ENCODE peak calls at places on chromosomes 2 and 18, in seven cellular contexts. H is SK-N-SH, S is K562, V is HCT116, P is H1, Z is HepG2, C is GM12878. D is an unnamed sample.

GRCh38 chr2:168992591-168993349 is 38.4 kb downstream of the ABCB11 start:
- DNase-seq in H (no peak), S (no peak), V (no peak), P (no peak), Z (no peak), C (no peak), D (no peak)

GRCh38 chr2:159904565-159905281 is 106.7 kb upstream of the CD302 start:
- DNase-seq in H (no peak), S (peak), V (no peak), P (peak), Z (no peak), C (no peak), D (peak)

GRCh38 chr2:127015106-127015910 is 91.6 kb downstream of the BIN1 start:
- DNase-seq in H (no peak), S (no peak), V (no peak), P (no peak), Z (no peak), C (no peak), D (no peak)

GRCh38 chr2:108612514-108613183 is 78.4 kb downstream of the LIMS1 start:
- DNase-seq in H (no peak), S (peak), V (no peak), P (no peak), Z (no peak), C (peak), D (no peak)

GRCh38 chr2:101688266-101688665 is 9.2 kb upstream of the MAP4K4 start:
- DNase-seq in H (no peak), S (no peak), V (no peak), P (no peak), Z (no peak), C (no peak), D (no peak)

GRCh38 chr2:237196866-237197618 is 111.4 kb downstream of the COPS8 start:
- DNase-seq in H (no peak), S (no peak), V (no peak), P (no peak), Z (no peak), C (no peak), D (no peak)

GRCh38 chr2:158359846-158360245 is 96.7 kb downstream of the CCDC148 start:
- DNase-seq in H (no peak), S (no peak), V (no peak), P (no peak), Z (peak), C (no peak), D (no peak)

GRCh38 chr2:127293386-127293757 is 572 bp downstream of the ERCC3 start:
- DNase-seq in H (peak), S (peak), V (no peak), P (no peak), Z (no peak), C (no peak), D (no peak)

GRCh38 chr2:189287982-189288494 is 108.5 kb upstream of the COL5A2 start:
- DNase-seq in H (peak), S (no peak), V (peak), P (no peak), Z (peak), C (no peak), D (no peak)

GRCh38 chr2:208441951-208442350 is 35.4 kb downstream of the PTH2R start:
- DNase-seq in H (no peak), S (no peak), V (no peak), P (no peak), Z (no peak), C (no peak), D (no peak)

GRCh38 chr18:61842146-61842545 is 50.7 kb downstream of the RNF152 start:
- DNase-seq in H (no peak), S (no peak), V (no peak), P (no peak), Z (no peak), C (peak), D (no peak)

GRCh38 chr2:232457121-232458011 is 1.4 kb downstream of the ALPI start:
- DNase-seq in H (no peak), S (no peak), V (no peak), P (no peak), Z (no peak), C (no peak), D (no peak)
- TF ChIP-seq JUND in H (no peak), S (no peak), V (no peak), P (no peak), Z (no peak), C (no peak), D (no peak)

GRCh38 chr18:9287037-9287436 is 47.5 kb upstream of the TWSG1 start:
- DNase-seq in H (no peak), S (no peak), V (no peak), P (no peak), Z (no peak), C (no peak), D (no peak)

GRCh38 chr18:9289698-9290097 is 44.9 kb upstream of the TWSG1 start:
- DNase-seq in H (no peak), S (no peak), V (no peak), P (no peak), Z (no peak), C (no peak), D (no peak)

GRCh38 chr18:9293948-9294347 is 40.6 kb upstream of the TWSG1 start:
- DNase-seq in H (no peak), S (no peak), V (no peak), P (no peak), Z (no peak), C (no peak), D (no peak)

GRCh38 chr18:9292047-9292446 is 42.5 kb upstream of the TWSG1 start:
- DNase-seq in H (no peak), S (no peak), V (no peak), P (no peak), Z (no peak), C (no peak), D (no peak)

DNA sequence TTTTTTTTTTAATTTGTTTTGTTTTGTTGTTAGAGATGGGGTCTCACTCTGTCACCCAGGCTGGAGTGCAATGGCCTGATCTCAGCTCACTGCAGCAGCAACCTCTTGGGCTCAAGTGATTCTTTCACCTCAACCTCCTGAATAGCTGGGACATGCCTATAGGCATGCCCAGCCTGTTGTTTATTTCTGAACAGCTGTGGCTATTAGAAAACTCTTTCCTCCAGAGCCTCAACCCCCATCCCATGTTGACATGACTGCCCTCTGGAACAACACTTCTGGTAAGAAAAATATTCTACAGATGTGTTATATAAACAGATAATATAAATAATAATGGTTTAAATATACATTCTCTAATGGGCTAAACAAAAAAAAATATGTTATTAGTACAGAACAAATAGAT is 44.4 kb upstream of the TWSG1 start:
- DNase-seq in H (no peak), S (no peak), V (no peak), P (no peak), Z (no peak), C (no peak), D (no peak)
- TF ChIP-seq JUND in H (no peak), S (no peak), V (no peak), P (no peak), Z (no peak), C (no peak), D (no peak)

DNA sequence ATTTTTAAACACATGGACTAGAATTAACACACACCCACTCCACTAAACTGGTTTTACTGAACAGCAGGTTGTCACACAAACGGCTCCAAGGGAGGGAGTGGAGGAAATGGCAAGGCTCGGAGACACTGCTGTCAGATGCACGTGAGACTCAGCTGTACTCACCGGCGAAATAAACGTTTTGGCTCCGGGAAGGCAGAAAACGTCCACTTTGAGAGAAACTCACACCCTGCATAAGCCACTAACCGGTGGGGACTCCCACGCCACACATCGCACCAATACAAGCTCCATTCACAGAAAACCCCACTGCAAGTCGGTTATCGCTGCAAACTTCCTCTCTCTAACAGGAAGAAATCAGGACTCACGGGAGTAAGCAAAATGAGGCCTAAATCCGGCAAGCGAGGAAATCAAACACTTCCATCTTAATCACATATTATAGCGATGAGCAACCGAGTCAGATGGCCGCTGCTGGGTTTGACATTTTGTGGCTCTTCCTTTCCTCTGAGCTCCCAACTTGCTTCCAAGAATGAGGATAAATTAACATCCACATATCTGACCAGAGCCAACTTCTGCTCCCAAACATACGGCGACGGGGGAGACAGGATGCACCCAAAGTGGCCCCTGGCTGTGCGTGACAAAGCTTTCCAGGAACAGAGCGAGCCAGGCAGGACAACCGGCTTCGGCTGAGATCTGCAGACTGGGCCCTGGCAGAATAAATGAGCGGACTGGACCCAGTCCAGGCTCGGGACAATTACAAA is 63.5 kb downstream of the HDAC4 start:
- DNase-seq in H (no peak), S (no peak), V (no peak), P (no peak), Z (no peak), C (no peak), D (no peak)
- TF ChIP-seq JUND in H (no peak), S (no peak), V (no peak), P (no peak), Z (no peak), C (no peak), D (no peak)

GRCh38 chr2:190882327-190882766 is 1.7 kb downstream of the GLS start:
- DNase-seq in H (no peak), S (no peak), V (no peak), P (no peak), Z (no peak), C (peak), D (no peak)

GRCh38 chr2:190881480-190882326 is 1.1 kb downstream of the GLS start:
- DNase-seq in H (peak), S (peak), V (peak), P (peak), Z (peak), C (peak), D (peak)

GRCh38 chr2:190880374-190881073 is at the start of gene GLS:
- DNase-seq in H (peak), S (peak), V (peak), P (peak), Z (peak), C (peak), D (peak)

GRCh38 chr2:190881074-190881479 is 456 bp downstream of the GLS start:
- DNase-seq in H (peak), S (no peak), V (no peak), P (no peak), Z (no peak), C (no peak), D (no peak)

GRCh38 chr2:190879474-190880373 is 897 bp upstream of the GLS start:
- DNase-seq in H (no peak), S (no peak), V (no peak), P (no peak), Z (no peak), C (no peak), D (no peak)
- TF ChIP-seq JUND in H (no peak), S (no peak), V (no peak), P (no peak), Z (no peak), C (no peak), D (no peak)

DNA sequence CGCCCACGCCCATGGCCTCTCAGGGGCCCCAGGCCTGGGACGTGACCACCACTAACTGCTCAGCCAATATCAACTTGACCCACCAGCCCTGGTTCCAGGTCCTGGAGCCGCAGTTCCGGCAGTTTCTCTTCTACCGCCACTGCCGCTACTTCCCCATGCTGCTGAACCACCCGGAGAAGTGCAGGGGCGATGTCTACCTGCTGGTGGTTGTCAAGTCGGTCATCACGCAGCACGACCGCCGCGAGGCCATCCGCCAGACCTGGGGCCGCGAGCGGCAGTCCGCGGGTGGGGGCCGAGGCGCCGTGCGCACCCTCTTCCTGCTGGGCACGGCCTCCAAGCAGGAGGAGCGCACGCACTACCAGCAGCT is 2.4 kb downstream of the B3GNT7 start:
- DNase-seq in H (no peak), S (no peak), V (no peak), P (no peak), Z (no peak), C (no peak), D (no peak)
- TF ChIP-seq JUND in H (no peak), S (no peak), V (no peak), P (no peak), Z (no peak), C (no peak), D (no peak)

D was measured in T47D.